ENCODE peak calls at places on chromosomes 1 and 21, in eight cellular contexts. One of them, this sample, is unnamed.

GRCh38 chr21:41611966-41612606 is 104.1 kb upstream of the TMPRSS2 start:
- DNase-seq in NCI-H1092: peak; percentile 36
- DNase-seq in SHP77 treated with DMSO at 0.1 percent for 48 hours: no peak
- DNase-seq in stimulated activated CD4-positive, alpha-beta T cell treated with anti-CD3 and anti-CD28 coated beads, Interleukin-1b, Interleukin-23, amount 100 ng/mL, for 1 hour: no peak
- DNase-seq in CD8-positive, alpha-beta memory T cell: no peak
- DNase-seq in kidney tubule cell: peak; percentile 74
- DNase-seq in activated CD8-positive, alpha-beta memory T cell treated with anti-CD3 and anti-CD28 coated beads for 4 hours: no peak
- DNase-seq in HFFc6: no peak
- DNase-seq in this sample: peak; percentile 63

GRCh38 chr1:2027961-2028583 is 8.9 kb downstream of the GABRD start:
- DNase-seq in NCI-H1092: no peak
- DNase-seq in SHP77 treated with DMSO at 0.1 percent for 48 hours: no peak
- DNase-seq in stimulated activated CD4-positive, alpha-beta T cell treated with anti-CD3 and anti-CD28 coated beads, Interleukin-1b, Interleukin-23, amount 100 ng/mL, for 1 hour: no peak
- DNase-seq in CD8-positive, alpha-beta memory T cell: no peak
- DNase-seq in kidney tubule cell: no peak
- DNase-seq in activated CD8-positive, alpha-beta memory T cell treated with anti-CD3 and anti-CD28 coated beads for 4 hours: no peak
- DNase-seq in HFFc6: no peak
- DNase-seq in this sample: no peak

GRCh38 chr1:69569281-69569970 is 1.7 kb downstream of the LRRC7 start:
- DNase-seq in NCI-H1092: no peak
- DNase-seq in SHP77 treated with DMSO at 0.1 percent for 48 hours: no peak
- DNase-seq in stimulated activated CD4-positive, alpha-beta T cell treated with anti-CD3 and anti-CD28 coated beads, Interleukin-1b, Interleukin-23, amount 100 ng/mL, for 1 hour: no peak
- DNase-seq in CD8-positive, alpha-beta memory T cell: no peak
- DNase-seq in kidney tubule cell: no peak
- DNase-seq in activated CD8-positive, alpha-beta memory T cell treated with anti-CD3 and anti-CD28 coated beads for 4 hours: no peak
- DNase-seq in HFFc6: no peak
- DNase-seq in this sample: no peak

GRCh38 chr1:94892604-94893280 is 34.2 kb downstream of the CNN3 start:
- DNase-seq in NCI-H1092: no peak
- DNase-seq in SHP77 treated with DMSO at 0.1 percent for 48 hours: no peak
- DNase-seq in stimulated activated CD4-positive, alpha-beta T cell treated with anti-CD3 and anti-CD28 coated beads, Interleukin-1b, Interleukin-23, amount 100 ng/mL, for 1 hour: no peak
- DNase-seq in CD8-positive, alpha-beta memory T cell: no peak
- DNase-seq in kidney tubule cell: no peak
- DNase-seq in activated CD8-positive, alpha-beta memory T cell treated with anti-CD3 and anti-CD28 coated beads for 4 hours: no peak
- DNase-seq in HFFc6: no peak
- DNase-seq in this sample: no peak

GRCh38 chr1:240100351-240100750 is 8.7 kb downstream of the FMN2 start:
- DNase-seq in NCI-H1092: no peak
- DNase-seq in SHP77 treated with DMSO at 0.1 percent for 48 hours: no peak
- DNase-seq in stimulated activated CD4-positive, alpha-beta T cell treated with anti-CD3 and anti-CD28 coated beads, Interleukin-1b, Interleukin-23, amount 100 ng/mL, for 1 hour: no peak
- DNase-seq in CD8-positive, alpha-beta memory T cell: no peak
- DNase-seq in kidney tubule cell: no peak
- DNase-seq in activated CD8-positive, alpha-beta memory T cell treated with anti-CD3 and anti-CD28 coated beads for 4 hours: no peak
- DNase-seq in HFFc6: peak; percentile 62
- DNase-seq in this sample: no peak

GRCh38 chr1:210464519-210465039 is 135.9 kb downstream of the HHAT start:
- DNase-seq in NCI-H1092: peak; percentile 79
- DNase-seq in SHP77 treated with DMSO at 0.1 percent for 48 hours: peak; percentile 84
- DNase-seq in stimulated activated CD4-positive, alpha-beta T cell treated with anti-CD3 and anti-CD28 coated beads, Interleukin-1b, Interleukin-23, amount 100 ng/mL, for 1 hour: no peak
- DNase-seq in CD8-positive, alpha-beta memory T cell: no peak
- DNase-seq in kidney tubule cell: peak; percentile 94
- DNase-seq in activated CD8-positive, alpha-beta memory T cell treated with anti-CD3 and anti-CD28 coated beads for 4 hours: no peak
- DNase-seq in HFFc6: peak; percentile 49
- DNase-seq in this sample: peak; percentile 66

GRCh38 chr1:245234217-245235120 is 79.7 kb downstream of the KIF26B start:
- DNase-seq in NCI-H1092: peak; percentile 88
- DNase-seq in SHP77 treated with DMSO at 0.1 percent for 48 hours: peak; percentile 43
- DNase-seq in stimulated activated CD4-positive, alpha-beta T cell treated with anti-CD3 and anti-CD28 coated beads, Interleukin-1b, Interleukin-23, amount 100 ng/mL, for 1 hour: no peak
- DNase-seq in CD8-positive, alpha-beta memory T cell: no peak
- DNase-seq in kidney tubule cell: peak; percentile 40
- DNase-seq in activated CD8-positive, alpha-beta memory T cell treated with anti-CD3 and anti-CD28 coated beads for 4 hours: no peak
- DNase-seq in HFFc6: no peak
- DNase-seq in this sample: no peak

GRCh38 chr1:201774224-201774982 is 54.6 kb upstream of the IPO9 start:
- DNase-seq in NCI-H1092: no peak
- DNase-seq in SHP77 treated with DMSO at 0.1 percent for 48 hours: no peak
- DNase-seq in stimulated activated CD4-positive, alpha-beta T cell treated with anti-CD3 and anti-CD28 coated beads, Interleukin-1b, Interleukin-23, amount 100 ng/mL, for 1 hour: no peak
- DNase-seq in CD8-positive, alpha-beta memory T cell: no peak
- DNase-seq in kidney tubule cell: peak; percentile 23
- DNase-seq in activated CD8-positive, alpha-beta memory T cell treated with anti-CD3 and anti-CD28 coated beads for 4 hours: no peak
- DNase-seq in HFFc6: peak; percentile 69
- DNase-seq in this sample: no peak

GRCh38 chr1:7264101-7264500 is 478.8 kb downstream of the CAMTA1 start:
- DNase-seq in NCI-H1092: no peak
- DNase-seq in SHP77 treated with DMSO at 0.1 percent for 48 hours: peak; percentile 13
- DNase-seq in stimulated activated CD4-positive, alpha-beta T cell treated with anti-CD3 and anti-CD28 coated beads, Interleukin-1b, Interleukin-23, amount 100 ng/mL, for 1 hour: no peak
- DNase-seq in CD8-positive, alpha-beta memory T cell: no peak
- DNase-seq in kidney tubule cell: no peak
- DNase-seq in activated CD8-positive, alpha-beta memory T cell treated with anti-CD3 and anti-CD28 coated beads for 4 hours: no peak
- DNase-seq in HFFc6: no peak
- DNase-seq in this sample: no peak

GRCh38 chr1:48048064-48048463 is 50.9 kb upstream of the TRABD2B start:
- DNase-seq in NCI-H1092: no peak
- DNase-seq in SHP77 treated with DMSO at 0.1 percent for 48 hours: no peak
- DNase-seq in stimulated activated CD4-positive, alpha-beta T cell treated with anti-CD3 and anti-CD28 coated beads, Interleukin-1b, Interleukin-23, amount 100 ng/mL, for 1 hour: no peak
- DNase-seq in CD8-positive, alpha-beta memory T cell: no peak
- DNase-seq in kidney tubule cell: peak; percentile 71
- DNase-seq in activated CD8-positive, alpha-beta memory T cell treated with anti-CD3 and anti-CD28 coated beads for 4 hours: no peak
- DNase-seq in HFFc6: no peak
- DNase-seq in this sample: no peak

This sample was measured in stomach.